ENCODE peak calls at places on chromosomes 3 and 15, in seven cellular contexts. Z, R, B, V, H, L and M are unnamed samples.

GRCh38 chr15:40334941-40335795 is 5.6 kb downstream of the CCDC9B start:
- DNase-seq in Z (no peak), R (no peak), B (no peak), V (peak), H (no peak), L (no peak), M (peak)

GRCh38 chr15:29852201-29852600 is 29.9 kb upstream of the TJP1 start:
- DNase-seq in Z (no peak), R (no peak), B (no peak), V (no peak), H (no peak), L (no peak), M (no peak)

GRCh38 chr15:60575995-60576394 is 97.1 kb upstream of the ICE2 start:
- DNase-seq in Z (no peak), R (no peak), B (peak), V (no peak), H (no peak), L (no peak), M (no peak)

GRCh38 chr3:127730171-127730570 is 57.4 kb downstream of the ABTB1 start:
- DNase-seq in Z (no peak), R (no peak), B (no peak), V (no peak), H (no peak), L (no peak), M (no peak)

GRCh38 chr3:117407317-117407716 is 697.7 kb downstream of the TUSC7 start:
- DNase-seq in Z (no peak), R (no peak), B (peak), V (no peak), H (no peak), L (no peak), M (no peak)

GRCh38 chr3:143443851-143444331 is 324.3 kb downstream of the CHST2 start:
- DNase-seq in Z (peak), R (no peak), B (no peak), V (no peak), H (peak), L (no peak), M (peak)

GRCh38 chr3:194118920-194119319 is 17.0 kb upstream of the HES1 start:
- DNase-seq in Z (no peak), R (no peak), B (no peak), V (no peak), H (no peak), L (no peak), M (no peak)

GRCh38 chr15:27353837-27354236 is 382.9 kb downstream of the GABRG3 start:
- DNase-seq in Z (no peak), R (no peak), B (no peak), V (no peak), H (no peak), L (no peak), M (no peak)

GRCh38 chr3:148971819-148972218 is 19.5 kb upstream of the GYG1 start:
- DNase-seq in Z (no peak), R (no peak), B (no peak), V (no peak), H (no peak), L (no peak), M (no peak)

GRCh38 chr3:120497318-120497717 is 46.5 kb upstream of the FSTL1 start:
- DNase-seq in Z (no peak), R (no peak), B (no peak), V (no peak), H (no peak), L (no peak), M (peak)

GRCh38 chr15:98076021-98076816 is 115.7 kb downstream of the ARRDC4 start:
- DNase-seq in Z (no peak), R (no peak), B (no peak), V (no peak), H (peak), L (no peak), M (no peak)

GRCh38 chr15:66617137-66618090 is 51.6 kb upstream of the LCTL start:
- DNase-seq in Z (no peak), R (no peak), B (peak), V (no peak), H (no peak), L (no peak), M (no peak)

GRCh38 chr3:130950641-130951040 is 56.8 kb downstream of the ATP2C1 start:
- DNase-seq in Z (no peak), R (no peak), B (no peak), V (no peak), H (no peak), L (no peak), M (no peak)

GRCh38 chr3:132253262-132253878 is 63.8 kb upstream of the ACP3 start:
- DNase-seq in Z (peak), R (peak), B (peak), V (no peak), H (peak), L (no peak), M (peak)

GRCh38 chr3:15579071-15579470 is 22.3 kb downstream of the HACL1 start:
- DNase-seq in Z (no peak), R (no peak), B (no peak), V (no peak), H (no peak), L (no peak), M (no peak)

GRCh38 chr15:31497838-31498237 is 171.2 kb downstream of the KLF13 start:
- DNase-seq in Z (no peak), R (no peak), B (no peak), V (peak), H (no peak), L (no peak), M (no peak)

GRCh38 chr3:16067837-16068471 is 106.5 kb upstream of the GALNT15 start:
- DNase-seq in Z (no peak), R (peak), B (no peak), V (no peak), H (no peak), L (no peak), M (no peak)

GRCh38 chr15:20356444-20357138 is 185.0 kb downstream of the GOLGA6L6 start:
- DNase-seq in Z (peak), R (peak), B (peak), V (peak), H (peak), L (no peak), M (peak)

GRCh38 chr3:58164916-58165821 is 45.6 kb downstream of the DNASE1L3 start:
- DNase-seq in Z (no peak), R (no peak), B (peak), V (no peak), H (no peak), L (no peak), M (no peak)

GRCh38 chr15:31598620-31599019 is 272.0 kb downstream of the KLF13 start:
- DNase-seq in Z (no peak), R (no peak), B (peak), V (peak), H (no peak), L (no peak), M (peak)

GRCh38 chr15:79283252-79284048 is 928 bp downstream of the ANKRD34C start:
- DNase-seq in Z (no peak), R (peak), B (no peak), V (peak), H (peak), L (no peak), M (peak)

GRCh38 chr3:129950318-129951046 is 24.0 kb upstream of the TRH start:
- DNase-seq in Z (no peak), R (no peak), B (no peak), V (no peak), H (no peak), L (no peak), M (no peak)

GRCh38 chr15:57057134-57057930 is 138.9 kb downstream of the TCF12 start:
- DNase-seq in Z (no peak), R (no peak), B (no peak), V (no peak), H (no peak), L (no peak), M (no peak)

GRCh38 chr3:103991461-103992115 is 1375.1 kb upstream of the ALCAM start:
- DNase-seq in Z (peak), R (no peak), B (no peak), V (peak), H (peak), L (no peak), M (no peak)

GRCh38 chr3:69665026-69665739 is 74.1 kb upstream of the MITF start:
- DNase-seq in Z (no peak), R (peak), B (no peak), V (no peak), H (no peak), L (no peak), M (peak)

GRCh38 chr3:127427169-127427655 is 139.4 kb upstream of the PRR20G start:
- DNase-seq in Z (no peak), R (no peak), B (no peak), V (peak), H (no peak), L (no peak), M (no peak)

GRCh38 chr3:139425745-139426400 is 36.4 kb upstream of the COPB2 start:
- DNase-seq in Z (no peak), R (no peak), B (no peak), V (no peak), H (no peak), L (no peak), M (no peak)

GRCh38 chr15:73983211-73983727 is 8.8 kb downstream of the STOML1 start:
- DNase-seq in Z (peak), R (peak), B (no peak), V (no peak), H (no peak), L (no peak), M (no peak)

GRCh38 chr15:31405200-31405929 is 78.7 kb downstream of the KLF13 start:
- DNase-seq in Z (no peak), R (no peak), B (peak), V (no peak), H (no peak), L (no peak), M (no peak)

GRCh38 chr3:36795622-36796021 is 31.3 kb upstream of the DCLK3 start:
- DNase-seq in Z (no peak), R (no peak), B (no peak), V (no peak), H (no peak), L (no peak), M (no peak)

GRCh38 chr3:124800511-124801374 is 70.5 kb downstream of the UMPS start:
- DNase-seq in Z (no peak), R (peak), B (no peak), V (no peak), H (no peak), L (no peak), M (no peak)

GRCh38 chr3:44992555-44993470 is 16.8 kb downstream of the EXOSC7 start:
- DNase-seq in Z (no peak), R (peak), B (no peak), V (peak), H (peak), L (no peak), M (no peak)

GRCh38 chr3:42273351-42273750 is 7.4 kb upstream of the CCK start:
- DNase-seq in Z (no peak), R (no peak), B (no peak), V (no peak), H (no peak), L (no peak), M (no peak)

GRCh38 chr15:89806565-89807550 is 7.8 kb downstream of the ANPEP start:
- DNase-seq in Z (no peak), R (no peak), B (peak), V (no peak), H (no peak), L (no peak), M (no peak)

GRCh38 chr3:188299068-188299467 is 145.1 kb downstream of the LPP start:
- DNase-seq in Z (no peak), R (no peak), B (no peak), V (no peak), H (no peak), L (no peak), M (no peak)

GRCh38 chr3:73719877-73720276 is 95.1 kb upstream of the PDZRN3 start:
- DNase-seq in Z (no peak), R (no peak), B (no peak), V (no peak), H (no peak), L (no peak), M (no peak)

GRCh38 chr3:4575413-4575812 is 82.3 kb downstream of the ITPR1 start:
- DNase-seq in Z (no peak), R (no peak), B (no peak), V (no peak), H (no peak), L (no peak), M (no peak)
- TF ChIP-seq JUND in Z (no peak), R (no peak), B (no peak), V (no peak), H (no peak), L (no peak), M (no peak)

GRCh38 chr3:24237971-24238767 is 256.5 kb downstream of the THRB start:
- DNase-seq in Z (peak), R (peak), B (peak), V (peak), H (peak), L (peak), M (peak)
- TF ChIP-seq JUND in Z (no peak), R (peak), B (no peak), V (no peak), H (no peak), L (no peak), M (no peak)

DNA sequence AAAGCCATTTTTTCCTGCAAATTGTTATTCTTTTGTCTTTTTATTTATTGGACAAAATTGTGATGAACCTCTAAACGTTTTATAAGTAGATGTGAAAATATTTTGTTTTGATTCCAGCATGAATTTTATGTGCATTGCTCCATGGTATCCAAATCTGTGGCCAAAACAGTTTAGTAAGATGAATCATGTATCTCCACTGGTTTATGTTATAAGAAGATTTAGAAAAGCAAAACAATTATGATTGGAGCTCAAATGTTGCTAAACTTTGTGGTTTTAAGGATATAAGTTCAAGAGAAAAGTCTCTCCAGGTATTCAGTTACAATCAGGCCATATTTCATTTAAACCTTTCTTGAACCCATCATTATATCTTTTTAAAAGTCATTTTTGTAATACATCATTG is 80.9 kb downstream of the NECTIN3 start:
- DNase-seq in Z (no peak), R (no peak), B (no peak), V (no peak), H (no peak), L (no peak), M (no peak)
- TF ChIP-seq JUND in Z (no peak), R (no peak), B (no peak), V (no peak), H (no peak), L (no peak), M (no peak)

DNA sequence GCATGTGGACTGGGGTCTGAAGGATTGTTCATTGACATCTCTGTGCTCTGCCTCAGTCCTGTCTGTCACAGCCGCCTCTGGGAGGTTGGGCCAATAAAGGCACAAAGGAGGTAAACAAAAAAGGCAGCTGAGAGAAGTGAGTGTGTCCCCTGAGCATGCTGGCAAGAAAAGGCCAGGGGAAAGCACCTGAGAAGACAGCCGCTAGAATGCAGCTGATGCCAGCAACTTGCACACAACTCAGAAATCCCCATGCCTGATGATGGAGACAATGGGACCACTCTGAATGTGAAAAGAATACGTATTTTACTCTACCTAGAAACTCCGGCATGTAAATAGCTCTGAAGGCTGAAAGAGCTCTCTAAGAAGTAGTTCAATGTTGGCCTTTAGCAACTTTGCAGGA is 118.7 kb downstream of the KCNH8 start:
- DNase-seq in Z (no peak), R (no peak), B (no peak), V (no peak), H (no peak), L (no peak), M (no peak)
- TF ChIP-seq JUND in Z (no peak), R (no peak), B (no peak), V (peak), H (no peak), L (no peak), M (no peak)